ENCODE peak calls at places on chromosomes 13 and 19, in seven cellular contexts. X, Q, B, M, Z, R and E are unnamed samples.

GRCh38 chr19:17706750-17707181 is 12.5 kb upstream of the MAP1S start:
- DNase-seq in X (no peak), Q (no peak), B (no peak), M (peak; percentile 59), Z (peak; percentile 98), R (no peak), E (no peak)

GRCh38 chr13:90968510-90968909 is 379.0 kb upstream of the MIR17HG start:
- DNase-seq in X (peak; percentile 79), Q (no peak), B (no peak), M (peak; percentile 16), Z (no peak), R (no peak), E (no peak)

GRCh38 chr13:110546933-110547332 is 14.6 kb downstream of the RAB20 start:
- DNase-seq in X (no peak), Q (no peak), B (no peak), M (peak; percentile 89), Z (no peak), R (no peak), E (peak; percentile 93)

GRCh38 chr13:32228330-32229041 is 86.7 kb downstream of the ZAR1L start:
- DNase-seq in X (peak; percentile 24), Q (no peak), B (no peak), M (peak; percentile 4), Z (no peak), R (no peak), E (no peak)

GRCh38 chr19:43739836-43740235 is 14.9 kb downstream of the SMG9 start:
- DNase-seq in X (no peak), Q (no peak), B (no peak), M (peak; percentile 66), Z (no peak), R (no peak), E (peak; percentile 87)

GRCh38 chr13:77492982-77493381 is 42.5 kb upstream of the SCEL start:
- DNase-seq in X (no peak), Q (no peak), B (no peak), M (peak; percentile 55), Z (no peak), R (no peak), E (no peak)

GRCh38 chr13:73542446-73542845 is 483.6 kb downstream of the KLF5 start:
- DNase-seq in X (no peak), Q (no peak), B (no peak), M (peak; percentile 50), Z (no peak), R (no peak), E (no peak)

GRCh38 chr19:42005504-42005903 is 11.5 kb upstream of the ATP1A3 start:
- DNase-seq in X (no peak), Q (no peak), B (no peak), M (no peak), Z (no peak), R (no peak), E (no peak)

GRCh38 chr19:45874620-45874966 is 10.5 kb downstream of the FOXA3 start:
- DNase-seq in X (no peak), Q (no peak), B (no peak), M (no peak), Z (no peak), R (no peak), E (no peak)

GRCh38 chr13:114226699-114227323 is 7.9 kb upstream of the CDC16 start:
- DNase-seq in X (peak; percentile 95), Q (peak; percentile 89), B (peak; percentile 75), M (peak; percentile 81), Z (peak; percentile 68), R (peak; percentile 82), E (peak; percentile 91)

GRCh38 chr19:48244289-48244688 is 11.4 kb downstream of the CARD8 start:
- DNase-seq in X (no peak), Q (peak; percentile 41), B (peak; percentile 46), M (no peak), Z (no peak), R (peak; percentile 14), E (no peak)

GRCh38 chr13:30510091-30510490 is 44.4 kb upstream of the HMGB1 start:
- DNase-seq in X (no peak), Q (no peak), B (no peak), M (no peak), Z (no peak), R (no peak), E (no peak)

GRCh38 chr19:19847781-19848180 is 17.9 kb upstream of the ZNF253 start:
- DNase-seq in X (no peak), Q (no peak), B (no peak), M (no peak), Z (no peak), R (no peak), E (no peak)